ENCODE peak calls at places on chromosomes 3 and 15, in six cellular contexts. P, K, W, F, X and J are unnamed samples.

GRCh38 chr3:44208568-44208967 is 33.1 kb upstream of the TOPAZ1 start:
- DNase-seq in P (peak; percentile 5), K (no peak), W (no peak), F (peak; percentile 17), X (no peak), J (no peak)

GRCh38 chr3:123636431-123636841 is 51.6 kb upstream of the HACD2 start:
- DNase-seq in P (no peak), K (no peak), W (peak; percentile 72), F (no peak), X (no peak), J (no peak)

GRCh38 chr15:41558400-41559238 is at the start of gene TYRO3:
- DNase-seq in P (no peak), K (peak; percentile 58), W (peak; percentile 99), F (peak; percentile 63), X (peak; percentile 77), J (peak; percentile 64)

GRCh38 chr15:93063796-93064690 is 25.0 kb downstream of the RGMA start:
- DNase-seq in P (no peak), K (no peak), W (no peak), F (peak; percentile 15), X (peak; percentile 10), J (no peak)

GRCh38 chr3:47409688-47410416 is 29.0 kb downstream of the PTPN23 start:
- DNase-seq in P (no peak), K (no peak), W (peak; percentile 72), F (no peak), X (no peak), J (no peak)

GRCh38 chr3:6915898-6916297 is 55.0 kb downstream of the GRM7 start:
- DNase-seq in P (no peak), K (no peak), W (no peak), F (no peak), X (no peak), J (no peak)

GRCh38 chr3:38031022-38031994 is 1.9 kb upstream of the PLCD1 start:
- DNase-seq in P (peak; percentile 28), K (peak; percentile 50), W (peak; percentile 96), F (peak; percentile 96), X (peak; percentile 84), J (peak; percentile 84)

GRCh38 chr15:96410175-96411055 is 79.9 kb downstream of the NR2F2 start:
- DNase-seq in P (no peak), K (no peak), W (no peak), F (no peak), X (no peak), J (no peak)

GRCh38 chr3:72756900-72757299 is 91.3 kb downstream of the SHQ1 start:
- DNase-seq in P (no peak), K (no peak), W (no peak), F (no peak), X (no peak), J (no peak)

GRCh38 chr15:97501291-97501690 is 459.2 kb upstream of the ARRDC4 start:
- DNase-seq in P (no peak), K (no peak), W (no peak), F (no peak), X (no peak), J (no peak)

GRCh38 chr3:128080323-128080898 is 28.2 kb downstream of the SEC61A1 start:
- DNase-seq in P (peak; percentile 99), K (no peak), W (peak; percentile 93), F (peak; percentile 29), X (no peak), J (no peak)

GRCh38 chr3:109882144-109882543 is 544.8 kb upstream of the DPPA4 start:
- DNase-seq in P (no peak), K (no peak), W (no peak), F (no peak), X (no peak), J (no peak)

GRCh38 chr3:7112523-7113056 is 251.7 kb downstream of the GRM7 start:
- DNase-seq in P (no peak), K (no peak), W (no peak), F (no peak), X (no peak), J (no peak)

DNA sequence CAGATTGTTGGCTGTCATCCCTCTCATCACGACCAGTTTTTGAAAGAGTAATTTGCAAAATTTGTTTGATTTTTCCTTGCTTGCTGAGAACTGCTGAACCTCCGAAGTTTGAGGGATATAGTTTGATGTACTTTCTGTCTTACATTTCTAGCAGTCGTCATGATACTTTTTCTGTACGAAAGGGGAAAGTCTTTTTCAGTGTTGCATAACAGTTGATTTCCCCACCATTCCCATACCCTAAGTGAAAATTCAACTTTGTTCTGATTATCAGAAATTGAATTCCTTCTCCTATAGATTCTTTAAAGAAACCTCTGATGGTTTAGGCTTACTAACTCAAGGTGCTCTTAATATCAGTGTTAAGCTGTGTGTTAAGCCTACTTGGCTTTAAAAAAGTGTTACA is 1.6 kb downstream of the PDE8A start:
- DNase-seq in P (no peak), K (no peak), W (no peak), F (no peak), X (no peak), J (no peak)
- H3K4me3 ChIP-seq in P (peak overlapping the region; percentile 62), K (peak overlapping the region; percentile 54), W (peak overlapping the region; percentile 95), F (peak overlapping the region; percentile 65), X (no peak overlapping the region), J (peak overlapping the region; percentile 71)

DNA sequence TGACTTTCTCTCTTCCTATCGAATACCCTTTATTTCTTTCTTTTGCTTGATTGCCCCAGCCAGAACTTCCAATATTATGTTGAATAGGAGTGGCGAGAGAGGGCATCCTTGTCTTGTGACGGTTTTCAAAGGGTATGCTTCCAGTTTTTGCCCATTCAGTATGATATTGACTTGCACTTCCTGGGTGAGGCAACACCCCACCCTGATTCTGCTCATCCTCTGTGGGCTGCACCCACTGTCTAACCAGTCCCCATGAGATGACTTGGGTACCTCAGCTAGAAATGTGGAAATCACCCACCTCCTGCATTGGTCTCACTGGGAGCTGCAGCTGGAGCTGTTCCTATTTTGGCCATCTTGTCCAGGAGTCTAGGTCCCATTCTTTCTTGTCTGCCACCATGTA is 44.8 kb upstream of the KCNH8 start:
- DNase-seq in P (no peak), K (no peak), W (no peak), F (no peak), X (no peak), J (no peak)
- H3K4me3 ChIP-seq in P (no peak overlapping the region), K (no peak overlapping the region), W (no peak overlapping the region), F (no peak overlapping the region), X (no peak overlapping the region), J (no peak overlapping the region)

GRCh38 chr15:49042165-49042564 is 4.1 kb downstream of the SECISBP2L start:
- DNase-seq in P (no peak), K (no peak), W (no peak), F (no peak), X (no peak), J (no peak)
- H3K4me3 ChIP-seq in P (no peak overlapping the region), K (no peak overlapping the region), W (no peak overlapping the region), F (no peak overlapping the region), X (no peak overlapping the region), J (no peak overlapping the region)

GRCh38 chr3:113223831-113224240 is 12.5 kb downstream of the BOC start:
- DNase-seq in P (no peak), K (no peak), W (peak; percentile 82), F (no peak), X (no peak), J (no peak)
- H3K4me3 ChIP-seq in P (no peak overlapping the region), K (no peak overlapping the region), W (peak overlapping the region; percentile 64), F (no peak overlapping the region), X (no peak overlapping the region), J (no peak overlapping the region)